ENCODE peak calls at places on chromosomes 2 and 18, in four cellular contexts. W, D, H and R are unnamed samples.

GRCh38 chr2:85165291-85165690 is 32.1 kb downstream of the TCF7L1 start:
- DNase-seq in W (no peak), D (no peak), H (no peak), R (no peak)

GRCh38 chr2:6741229-6741628 is 124.5 kb downstream of the CMPK2 start:
- DNase-seq in W (no peak), D (peak; percentile 79), H (no peak), R (no peak)

GRCh38 chr2:55618025-55618648 is 715 bp upstream of the PPP4R3B start:
- DNase-seq in W (no peak), D (peak; percentile 32), H (no peak), R (peak; percentile 7)

GRCh38 chr2:236939751-236940229 is 145.9 kb upstream of the COPS8 start:
- DNase-seq in W (peak; percentile 78), D (no peak), H (peak; percentile 4), R (no peak)

GRCh38 chr2:100285691-100286090 is 36.6 kb downstream of the LONRF2 start:
- DNase-seq in W (no peak), D (peak; percentile 42), H (no peak), R (no peak)

GRCh38 chr2:48414980-48415764 is 114.8 kb upstream of the STON1 start:
- DNase-seq in W (peak; percentile 100), D (peak; percentile 13), H (no peak), R (peak; percentile 59)

GRCh38 chr2:61510674-61511671 is 27.2 kb downstream of the XPO1 start:
- DNase-seq in W (no peak), D (no peak), H (no peak), R (no peak)

GRCh38 chr2:134402385-134402784 is 148.5 kb downstream of the MGAT5 start:
- DNase-seq in W (no peak), D (no peak), H (no peak), R (peak; percentile 79)

GRCh38 chr2:74902281-74902860 is 56.1 kb upstream of the POLE4 start:
- DNase-seq in W (no peak), D (no peak), H (no peak), R (no peak)

GRCh38 chr2:226489765-226490164 is 309.9 kb downstream of the IRS1 start:
- DNase-seq in W (no peak), D (peak; percentile 45), H (no peak), R (peak; percentile 55)

GRCh38 chr2:47645246-47645645 is 137.7 kb upstream of the MSH6 start:
- DNase-seq in W (peak; percentile 98), D (no peak), H (no peak), R (no peak)

GRCh38 chr18:44594779-44595467 is 85.8 kb upstream of the SETBP1 start:
- DNase-seq in W (no peak), D (peak; percentile 79), H (no peak), R (peak; percentile 55)

GRCh38 chr2:164560181-164560792 is 61.0 kb downstream of the GRB14 start:
- DNase-seq in W (no peak), D (peak; percentile 23), H (no peak), R (peak; percentile 8)

GRCh38 chr2:27807476-27807875 is 36.0 kb downstream of the MRPL33 start:
- DNase-seq in W (peak; percentile 17), D (peak; percentile 60), H (peak; percentile 30), R (no peak)

GRCh38 chr2:202778217-202778616 is 93.3 kb downstream of the ICA1L start:
- DNase-seq in W (no peak), D (no peak), H (no peak), R (no peak)

GRCh38 chr2:172782506-172783090 is 47.0 kb downstream of the RAPGEF4 start:
- DNase-seq in W (no peak), D (no peak), H (no peak), R (peak; percentile 2)

GRCh38 chr2:181145645-181146044 is 165.2 kb downstream of the UBE2E3 start:
- DNase-seq in W (no peak), D (no peak), H (no peak), R (no peak)

GRCh38 chr2:182946949-182947348 is 80.5 kb upstream of the FRZB start:
- DNase-seq in W (no peak), D (no peak), H (no peak), R (no peak)

GRCh38 chr18:72867721-72868665 is at the start of gene NETO1:
- DNase-seq in W (no peak), D (peak; percentile 75), H (no peak), R (no peak)